ENCODE peak calls at places on chromosomes 16 and 17, in five cellular contexts. One of them, this sample, is unnamed.

GRCh38 chr16:67451704-67452435 is 20.9 kb downstream of the HSD11B2 start:
- DNase-seq in fibroblast of lung: no peak
- DNase-seq in uterus: no peak
- DNase-seq in progenitor cell of endocrine pancreas: no peak
- DNase-seq in GM20000: no peak
- DNase-seq in this sample: no peak

GRCh38 chr16:75248142-75248535 is 3.3 kb downstream of the BCAR1 start:
- DNase-seq in fibroblast of lung: no peak
- DNase-seq in progenitor cell of endocrine pancreas: no peak
- DNase-seq in GM20000: no peak
- DNase-seq in uterus: no peak
- DNase-seq in this sample: no peak

GRCh38 chr17:77836557-77837041 is 121.9 kb upstream of the TNRC6C start:
- DNase-seq in GM20000: no peak
- DNase-seq in progenitor cell of endocrine pancreas: no peak
- DNase-seq in fibroblast of lung: peak; percentile 15
- DNase-seq in uterus: no peak
- DNase-seq in this sample: no peak

GRCh38 chr16:83470406-83470805 is 337.4 kb upstream of the HSBP1 start:
- DNase-seq in GM20000: no peak
- DNase-seq in uterus: no peak
- DNase-seq in progenitor cell of endocrine pancreas: no peak
- DNase-seq in fibroblast of lung: no peak
- DNase-seq in this sample: no peak

GRCh38 chr16:86176462-86176861 is 277.5 kb downstream of the IRF8 start:
- DNase-seq in progenitor cell of endocrine pancreas: no peak
- DNase-seq in GM20000: no peak
- DNase-seq in fibroblast of lung: no peak
- DNase-seq in uterus: no peak
- DNase-seq in this sample: no peak

GRCh38 chr17:2853722-2854580 is 57.7 kb downstream of the RAP1GAP2 start:
- DNase-seq in GM20000: peak; percentile 38
- DNase-seq in fibroblast of lung: peak; percentile 19
- DNase-seq in progenitor cell of endocrine pancreas: peak; percentile 56
- DNase-seq in uterus: no peak
- DNase-seq in this sample: no peak

GRCh38 chr16:77974883-77975282 is 47.5 kb upstream of the CLEC3A start:
- DNase-seq in fibroblast of lung: no peak
- DNase-seq in uterus: no peak
- DNase-seq in progenitor cell of endocrine pancreas: peak; percentile 33
- DNase-seq in GM20000: no peak
- DNase-seq in this sample: no peak

GRCh38 chr16:7013990-7014389 is 318.7 kb upstream of the RBFOX1 start:
- DNase-seq in fibroblast of lung: peak; percentile 7
- DNase-seq in progenitor cell of endocrine pancreas: no peak
- DNase-seq in uterus: no peak
- DNase-seq in GM20000: no peak
- DNase-seq in this sample: no peak

GRCh38 chr17:28957992-28958355 is 6.7 kb upstream of the PHF12 start:
- DNase-seq in fibroblast of lung: no peak
- DNase-seq in progenitor cell of endocrine pancreas: no peak
- DNase-seq in GM20000: no peak
- DNase-seq in uterus: no peak
- DNase-seq in this sample: no peak

GRCh38 chr17:82281502-82282238 is 8.2 kb upstream of the CSNK1D start:
- DNase-seq in uterus: no peak
- DNase-seq in progenitor cell of endocrine pancreas: no peak
- DNase-seq in fibroblast of lung: no peak
- DNase-seq in GM20000: no peak
- DNase-seq in this sample: no peak

GRCh38 chr17:68868708-68869107 is 86.5 kb downstream of the ABCA8 start:
- DNase-seq in fibroblast of lung: peak; percentile 17
- DNase-seq in GM20000: no peak
- DNase-seq in progenitor cell of endocrine pancreas: no peak
- DNase-seq in uterus: no peak
- DNase-seq in this sample: no peak

GRCh38 chr17:16258916-16259315 is 41.9 kb downstream of the PIGL start:
- DNase-seq in GM20000: no peak
- DNase-seq in fibroblast of lung: peak; percentile 71
- DNase-seq in uterus: no peak
- DNase-seq in progenitor cell of endocrine pancreas: no peak
- DNase-seq in this sample: no peak

GRCh38 chr16:22296225-22297113 is 740 bp upstream of the POLR3E start:
- DNase-seq in progenitor cell of endocrine pancreas: no peak
- DNase-seq in GM20000: no peak
- DNase-seq in uterus: no peak
- DNase-seq in fibroblast of lung: peak; percentile 17
- DNase-seq in this sample: no peak

GRCh38 chr17:83135692-83136091 is 56.3 kb downstream of the METRNL start:
- DNase-seq in GM20000: no peak
- DNase-seq in progenitor cell of endocrine pancreas: no peak
- DNase-seq in uterus: peak; percentile 7
- DNase-seq in fibroblast of lung: no peak
- DNase-seq in this sample: no peak

GRCh38 chr16:68246671-68247070 is 1.5 kb downstream of the PLA2G15 start:
- DNase-seq in GM20000: no peak
- DNase-seq in progenitor cell of endocrine pancreas: no peak
- DNase-seq in fibroblast of lung: no peak
- DNase-seq in uterus: no peak
- DNase-seq in this sample: no peak

GRCh38 chr17:74280093-74280513 is 6.1 kb downstream of the DNAI2 start:
- DNase-seq in GM20000: peak; percentile 73
- DNase-seq in progenitor cell of endocrine pancreas: no peak
- DNase-seq in uterus: no peak
- DNase-seq in fibroblast of lung: no peak
- DNase-seq in this sample: no peak

GRCh38 chr17:48992433-48992832 is 4.8 kb upstream of the IGF2BP1 start:
- DNase-seq in fibroblast of lung: no peak
- DNase-seq in uterus: no peak
- DNase-seq in GM20000: no peak
- DNase-seq in progenitor cell of endocrine pancreas: no peak
- DNase-seq in this sample: no peak

GRCh38 chr17:42311240-42312034 is 23.1 kb downstream of the STAT5A start:
- DNase-seq in uterus: peak; percentile 93
- DNase-seq in progenitor cell of endocrine pancreas: no peak
- DNase-seq in GM20000: no peak
- DNase-seq in fibroblast of lung: peak; percentile 97
- DNase-seq in this sample: no peak

GRCh38 chr16:986925-987581 is 5.5 kb downstream of the SOX8 start:
- DNase-seq in progenitor cell of endocrine pancreas: no peak
- DNase-seq in GM20000: no peak
- DNase-seq in uterus: no peak
- DNase-seq in fibroblast of lung: no peak
- DNase-seq in this sample: no peak

GRCh38 chr17:65530985-65531507 is 30.4 kb downstream of the AXIN2 start:
- DNase-seq in fibroblast of lung: peak; percentile 94
- DNase-seq in uterus: no peak
- DNase-seq in progenitor cell of endocrine pancreas: no peak
- DNase-seq in GM20000: no peak
- DNase-seq in this sample: no peak

GRCh38 chr16:74627506-74628220 is 20.7 kb upstream of the GLG1 start:
- DNase-seq in uterus: peak; percentile 35
- DNase-seq in GM20000: no peak
- DNase-seq in progenitor cell of endocrine pancreas: no peak
- DNase-seq in fibroblast of lung: peak; percentile 26
- DNase-seq in this sample: no peak

GRCh38 chr17:17842111-17842876 is 5.5 kb upstream of the SREBF1 start:
- DNase-seq in uterus: no peak
- DNase-seq in fibroblast of lung: no peak
- DNase-seq in GM20000: no peak
- DNase-seq in progenitor cell of endocrine pancreas: no peak
- DNase-seq in this sample: no peak

GRCh38 chr16:58497468-58497867 is 2.5 kb upstream of the NDRG4 start:
- DNase-seq in fibroblast of lung: no peak
- DNase-seq in uterus: no peak
- DNase-seq in GM20000: no peak
- DNase-seq in progenitor cell of endocrine pancreas: no peak
- DNase-seq in this sample: no peak

GRCh38 chr17:6642592-6642991 is 1.7 kb downstream of the TXNDC17 start:
- DNase-seq in uterus: no peak
- DNase-seq in GM20000: no peak
- DNase-seq in progenitor cell of endocrine pancreas: no peak
- DNase-seq in fibroblast of lung: no peak
- DNase-seq in this sample: no peak

GRCh38 chr17:13002761-13003453 is 14.9 kb downstream of the ELAC2 start:
- DNase-seq in uterus: peak; percentile 82
- DNase-seq in progenitor cell of endocrine pancreas: peak; percentile 51
- DNase-seq in GM20000: peak; percentile 59
- DNase-seq in fibroblast of lung: peak; percentile 79
- DNase-seq in this sample: peak; percentile 51

GRCh38 chr17:6592193-6592592 is 35.8 kb upstream of the PITPNM3 start:
- DNase-seq in fibroblast of lung: no peak
- DNase-seq in GM20000: no peak
- DNase-seq in progenitor cell of endocrine pancreas: no peak
- DNase-seq in uterus: no peak
- DNase-seq in this sample: no peak

GRCh38 chr16:82259731-82260130 is 89.7 kb upstream of the MPHOSPH6 start:
- DNase-seq in progenitor cell of endocrine pancreas: no peak
- DNase-seq in GM20000: no peak
- DNase-seq in uterus: no peak
- DNase-seq in fibroblast of lung: no peak
- DNase-seq in this sample: no peak

GRCh38 chr17:71709974-71710373 is 410.8 kb upstream of the SOX9 start:
- DNase-seq in fibroblast of lung: peak; percentile 24
- DNase-seq in progenitor cell of endocrine pancreas: no peak
- DNase-seq in uterus: no peak
- DNase-seq in GM20000: no peak
- DNase-seq in this sample: no peak

GRCh38 chr17:49252148-49252682 is 21.6 kb upstream of the PHOSPHO1 start:
- DNase-seq in uterus: no peak
- DNase-seq in progenitor cell of endocrine pancreas: no peak
- DNase-seq in fibroblast of lung: peak; percentile 31
- DNase-seq in GM20000: no peak
- DNase-seq in this sample: no peak

GRCh38 chr16:83967838-83968482 is at the start of gene NECAB2:
- DNase-seq in uterus: no peak
- DNase-seq in GM20000: peak; percentile 91
- DNase-seq in fibroblast of lung: no peak
- DNase-seq in progenitor cell of endocrine pancreas: peak; percentile 49
- DNase-seq in this sample: peak; percentile 62

GRCh38 chr17:80819422-80820164 is 172.0 kb upstream of the CHMP6 start:
- DNase-seq in GM20000: no peak
- DNase-seq in fibroblast of lung: no peak
- DNase-seq in uterus: no peak
- DNase-seq in progenitor cell of endocrine pancreas: no peak
- DNase-seq in this sample: no peak

GRCh38 chr17:68421486-68421885 is 35.8 kb downstream of the WIPI1 start:
- DNase-seq in fibroblast of lung: no peak
- DNase-seq in progenitor cell of endocrine pancreas: no peak
- DNase-seq in GM20000: no peak
- DNase-seq in uterus: no peak
- DNase-seq in this sample: no peak

GRCh38 chr17:15092762-15093161 is 172.4 kb downstream of the PMP22 start:
- DNase-seq in GM20000: no peak
- DNase-seq in progenitor cell of endocrine pancreas: no peak
- DNase-seq in uterus: no peak
- DNase-seq in fibroblast of lung: peak; percentile 32
- DNase-seq in this sample: no peak

GRCh38 chr16:57264950-57265371 is 19.5 kb downstream of the PLLP start:
- DNase-seq in fibroblast of lung: no peak
- DNase-seq in GM20000: no peak
- DNase-seq in progenitor cell of endocrine pancreas: no peak
- DNase-seq in uterus: no peak
- DNase-seq in this sample: no peak

GRCh38 chr17:72693147-72693878 is 399.2 kb downstream of the SLC39A11 start:
- DNase-seq in GM20000: no peak
- DNase-seq in progenitor cell of endocrine pancreas: no peak
- DNase-seq in fibroblast of lung: no peak
- DNase-seq in uterus: no peak
- DNase-seq in this sample: no peak

GRCh38 chr17:43674394-43674793 is 12.7 kb upstream of the MEOX1 start:
- DNase-seq in GM20000: no peak
- DNase-seq in progenitor cell of endocrine pancreas: no peak
- DNase-seq in uterus: no peak
- DNase-seq in fibroblast of lung: no peak
- DNase-seq in this sample: no peak
- TF ChIP-seq CTCF in GM20000: no peak
- TF ChIP-seq CTCF in progenitor cell of endocrine pancreas: no peak
- TF ChIP-seq CTCF in uterus: no peak
- TF ChIP-seq CTCF in fibroblast of lung: no peak
- TF ChIP-seq CTCF in this sample: no peak

GRCh38 chr16:88856828-88857727 is at the start of the genes GALNS and TRAPPC2L:
- DNase-seq in fibroblast of lung: peak; percentile 95
- DNase-seq in uterus: peak; percentile 99
- DNase-seq in progenitor cell of endocrine pancreas: peak; percentile 100
- DNase-seq in GM20000: peak; percentile 100
- DNase-seq in this sample: peak; percentile 89
- TF ChIP-seq CTCF in fibroblast of lung: no peak
- TF ChIP-seq CTCF in uterus: peak; percentile 29
- TF ChIP-seq CTCF in progenitor cell of endocrine pancreas: no peak
- TF ChIP-seq CTCF in GM20000: no peak
- TF ChIP-seq CTCF in this sample: no peak

GRCh38 chr16:85010931-85011845 is at the start of gene ZDHHC7:
- DNase-seq in progenitor cell of endocrine pancreas: peak; percentile 72
- DNase-seq in uterus: peak; percentile 87
- DNase-seq in GM20000: peak; percentile 97
- DNase-seq in fibroblast of lung: peak; percentile 86
- DNase-seq in this sample: peak; percentile 53
- TF ChIP-seq CTCF in progenitor cell of endocrine pancreas: peak; percentile 14
- TF ChIP-seq CTCF in uterus: no peak
- TF ChIP-seq CTCF in GM20000: no peak
- TF ChIP-seq CTCF in fibroblast of lung: no peak
- TF ChIP-seq CTCF in this sample: no peak

GRCh38 chr17:39240631-39241030 is 14.9 kb upstream of the STAC2 start:
- DNase-seq in uterus: no peak
- DNase-seq in progenitor cell of endocrine pancreas: no peak
- DNase-seq in GM20000: no peak
- DNase-seq in fibroblast of lung: no peak
- DNase-seq in this sample: no peak

GRCh38 chr17:39243155-39243554 is 17.4 kb upstream of the STAC2 start:
- DNase-seq in GM20000: no peak
- DNase-seq in fibroblast of lung: no peak
- DNase-seq in progenitor cell of endocrine pancreas: no peak
- DNase-seq in uterus: no peak
- DNase-seq in this sample: no peak

GRCh38 chr17:39244016-39244599 is 18.4 kb upstream of the STAC2 start:
- DNase-seq in fibroblast of lung: no peak
- DNase-seq in progenitor cell of endocrine pancreas: no peak
- DNase-seq in GM20000: no peak
- DNase-seq in uterus: no peak
- DNase-seq in this sample: no peak

GRCh38 chr17:39244600-39245570 is 19.1 kb upstream of the STAC2 start:
- DNase-seq in GM20000: peak; percentile 77
- DNase-seq in fibroblast of lung: peak; percentile 80
- DNase-seq in uterus: peak; percentile 85
- DNase-seq in progenitor cell of endocrine pancreas: peak; percentile 85
- DNase-seq in this sample: peak; percentile 73

DNA sequence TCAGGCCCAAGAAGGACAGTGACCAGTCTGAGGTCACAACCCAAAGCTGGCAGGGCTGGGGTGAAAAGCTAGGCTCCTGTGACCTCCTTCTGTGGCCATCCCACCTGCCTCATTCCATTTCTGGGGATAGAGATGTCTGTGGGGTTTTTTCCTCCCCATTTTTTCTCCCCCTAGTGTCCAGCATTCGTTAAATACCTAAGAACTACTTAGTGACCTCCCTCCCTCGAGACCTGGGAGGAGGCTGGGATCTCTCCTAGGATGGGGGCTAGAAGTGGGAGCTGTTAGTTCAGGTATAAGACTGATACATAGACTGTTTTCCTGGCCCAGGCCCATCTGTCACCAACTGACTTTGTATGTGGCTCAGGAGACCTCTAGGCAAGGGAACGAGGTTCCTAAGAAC is 20.5 kb upstream of the STAC2 start:
- DNase-seq in GM20000: no peak
- DNase-seq in progenitor cell of endocrine pancreas: no peak
- DNase-seq in uterus: no peak
- DNase-seq in fibroblast of lung: no peak
- DNase-seq in this sample: no peak
- TF ChIP-seq CTCF in GM20000: no peak
- TF ChIP-seq CTCF in progenitor cell of endocrine pancreas: no peak
- TF ChIP-seq CTCF in uterus: no peak
- TF ChIP-seq CTCF in fibroblast of lung: no peak
- TF ChIP-seq CTCF in this sample: no peak

This sample was measured in D721Med.